ENCODE peak calls at places on chromosomes 13 and 19, in four cellular contexts. J is fibroblast of lung; Y is HCT116; U is CD4-positive, alpha-beta T cell. E is an unnamed sample.
A peak's percentile ranks its signal among the peaks of the same experiment; 100 is the strongest.

GRCh38 chr13:19927117-19927734 is 31.3 kb upstream of the ZMYM2 start:
- DNase-seq in J (peak; percentile 24), Y (peak; percentile 62), U (no peak), E (no peak)

GRCh38 chr13:78160793-78161192 is 242.2 kb upstream of the EDNRB start:
- DNase-seq in J (peak; percentile 84), Y (no peak), U (no peak), E (no peak)

GRCh38 chr13:97287047-97287383 is 64.9 kb downstream of the MBNL2 start:
- DNase-seq in J (no peak), Y (no peak), U (no peak), E (no peak)

GRCh38 chr13:21849323-21849722 is 178.4 kb downstream of the FGF9 start:
- DNase-seq in J (no peak), Y (peak; percentile 40), U (peak; percentile 6), E (no peak)

GRCh38 chr13:110382229-110382628 is 75.1 kb downstream of the COL4A2 start:
- DNase-seq in J (peak; percentile 91), Y (no peak), U (no peak), E (no peak)

GRCh38 chr19:38806371-38806770 is 6.4 kb downstream of the LGALS4 start:
- DNase-seq in J (no peak), Y (no peak), U (no peak), E (no peak)

GRCh38 chr19:1079566-1080111 is 12.7 kb downstream of the ARHGAP45 start:
- DNase-seq in J (no peak), Y (no peak), U (peak; percentile 44), E (no peak)

GRCh38 chr19:57099199-57099661 is 20.6 kb upstream of the USP29 start:
- DNase-seq in J (peak; percentile 34), Y (peak; percentile 1), U (peak; percentile 20), E (no peak)

GRCh38 chr19:2523630-2524311 is 47.8 kb downstream of the GADD45B start:
- DNase-seq in J (peak; percentile 90), Y (no peak), U (no peak), E (no peak)

GRCh38 chr19:18776736-18777135 is 14.4 kb downstream of the COMP start:
- DNase-seq in J (peak; percentile 21), Y (no peak), U (no peak), E (no peak)

GRCh38 chr13:71962126-71962525 is 95.1 kb upstream of the DACH1 start:
- DNase-seq in J (no peak), Y (no peak), U (no peak), E (no peak)

GRCh38 chr13:71866173-71867091 is 572 bp downstream of the DACH1 start:
- DNase-seq in J (peak; percentile 17), Y (no peak), U (no peak), E (no peak)

GRCh38 chr19:39599116-39599515 is 3.2 kb upstream of the LGALS13 start:
- DNase-seq in J (peak; percentile 16), Y (no peak), U (no peak), E (no peak)

GRCh38 chr19:46791944-46792343 is 3.5 kb upstream of the SLC1A5 start:
- DNase-seq in J (no peak), Y (no peak), U (no peak), E (no peak)

GRCh38 chr19:27679399-27679798 is 1533.6 kb downstream of the UQCRFS1 start:
- DNase-seq in J (no peak), Y (no peak), U (no peak), E (no peak)

GRCh38 chr13:113904411-113904810 is 40.5 kb upstream of the GAS6 start:
- DNase-seq in J (no peak), Y (no peak), U (peak; percentile 20), E (no peak)

GRCh38 chr19:18543814-18544475 is 572 bp upstream of the FKBP8 start:
- DNase-seq in J (peak; percentile 51), Y (peak; percentile 76), U (peak; percentile 61), E (peak; percentile 41)

GRCh38 chr13:107095876-107096275 is 527.9 kb upstream of the ARGLU1 start:
- DNase-seq in J (no peak), Y (no peak), U (no peak), E (no peak)

GRCh38 chr13:77033717-77034302 is 6.9 kb upstream of the FBXL3 start:
- DNase-seq in J (no peak), Y (no peak), U (no peak), E (no peak)

GRCh38 chr19:47651691-47652090 is 42.8 kb downstream of the BICRA start:
- DNase-seq in J (no peak), Y (no peak), U (no peak), E (no peak)

GRCh38 chr19:12194827-12195500 is 32.1 kb downstream of the ZNF136 start:
- DNase-seq in J (peak; percentile 66), Y (no peak), U (peak; percentile 50), E (peak; percentile 3)

GRCh38 chr13:113203507-113204377 is 4.7 kb downstream of the PCID2 start:
- DNase-seq in J (no peak), Y (no peak), U (no peak), E (no peak)

GRCh38 chr13:111939285-111940278 is 127.4 kb upstream of the SOX1 start:
- DNase-seq in J (no peak), Y (no peak), U (no peak), E (no peak)

GRCh38 chr19:13732337-13732736 is 32.0 kb upstream of the MRI1 start:
- DNase-seq in J (no peak), Y (no peak), U (no peak), E (no peak)

GRCh38 chr19:13727798-13728197 is 36.5 kb upstream of the MRI1 start:
- DNase-seq in J (peak; percentile 85), Y (no peak), U (no peak), E (no peak)

GRCh38 chr19:13731147-13731964 is 33.0 kb upstream of the MRI1 start:
- DNase-seq in J (peak; percentile 98), Y (peak; percentile 94), U (peak; percentile 95), E (peak; percentile 90)

GRCh38 chr19:13726323-13726722 is 38.0 kb upstream of the MRI1 start:
- DNase-seq in J (no peak), Y (no peak), U (no peak), E (no peak)

GRCh38 chr19:13729859-13730258 is 34.5 kb upstream of the MRI1 start:
- DNase-seq in J (peak; percentile 56), Y (no peak), U (no peak), E (no peak)
- H3K27ac ChIP-seq in J (peak overlapping the region; percentile 97), Y (peak overlapping the region; percentile 100), U (no peak overlapping the region), E (no peak overlapping the region)

GRCh38 chr13:33279898-33280549 is 5.5 kb downstream of the STARD13 start:
- DNase-seq in J (peak; percentile 86), Y (no peak), U (no peak), E (peak; percentile 47)
- H3K27ac ChIP-seq in J (peak overlapping the region; percentile 70), Y (peak overlapping the region; percentile 24), U (no peak overlapping the region), E (peak overlapping the region; percentile 77)

GRCh38 chr13:42571895-42572294 is 2.1 kb upstream of the TNFSF11 start:
- DNase-seq in J (no peak), Y (no peak), U (no peak), E (no peak)
- H3K27ac ChIP-seq in J (no peak overlapping the region), Y (no peak overlapping the region), U (no peak overlapping the region), E (no peak overlapping the region)

GRCh38 chr13:44172411-44172810 is 201.2 kb upstream of the SERP2 start:
- DNase-seq in J (no peak), Y (no peak), U (no peak), E (no peak)
- H3K27ac ChIP-seq in J (no peak overlapping the region), Y (no peak overlapping the region), U (no peak overlapping the region), E (no peak overlapping the region)